ENCODE peak calls at places on chromosomes 13 and 19, in four cellular contexts. A is GM23338, C is PC-9, B is OCI-LY7. M is an unnamed sample. For H3K9me2, the result is how much of the 10 kb centered on the place peaks cover.

GRCh38 chr13:107348931-107349330 is 781.0 kb upstream of the ARGLU1 start:
- DNase-seq in A (no peak), C (no peak), B (no peak), M (peak)

GRCh38 chr13:93388701-93389100 is 162.1 kb downstream of the GPC6 start:
- DNase-seq in A (no peak), C (no peak), B (no peak), M (peak)

GRCh38 chr13:73757471-73758233 is 376.6 kb downstream of the KLF12 start:
- DNase-seq in A (no peak), C (no peak), B (no peak), M (no peak)

GRCh38 chr13:112616586-112617381 is 28.8 kb upstream of the TUBGCP3 start:
- DNase-seq in A (peak), C (no peak), B (peak), M (peak)

GRCh38 chr19:2266183-2266993 is 10.2 kb upstream of the JSRP1 start:
- DNase-seq in A (no peak), C (no peak), B (peak), M (peak)

GRCh38 chr19:29535984-29536508 is 10.3 kb downstream of the VSTM2B start:
- DNase-seq in A (peak), C (no peak), B (no peak), M (no peak)

GRCh38 chr19:6737873-6738725 is 719 bp upstream of the GPR108 start:
- DNase-seq in A (peak), C (peak), B (peak), M (peak)

GRCh38 chr13:38814331-38814730 is 127.5 kb downstream of the FREM2 start:
- DNase-seq in A (no peak), C (peak), B (no peak), M (no peak)

GRCh38 chr13:41222259-41222852 is 28.0 kb upstream of the KBTBD7 start:
- DNase-seq in A (peak), C (peak), B (peak), M (peak)

GRCh38 chr13:25733696-25734435 is 317.9 kb downstream of the SHISA2 start:
- DNase-seq in A (no peak), C (no peak), B (no peak), M (no peak)

GRCh38 chr13:25731037-25731436 is 320.8 kb downstream of the SHISA2 start:
- DNase-seq in A (no peak), C (no peak), B (no peak), M (no peak)

GRCh38 chr13:25732146-25732865 is 319.5 kb downstream of the SHISA2 start:
- DNase-seq in A (no peak), C (no peak), B (no peak), M (no peak)

GRCh38 chr13:25731511-25731910 is 320.3 kb downstream of the SHISA2 start:
- DNase-seq in A (no peak), C (no peak), B (no peak), M (no peak)

DNA sequence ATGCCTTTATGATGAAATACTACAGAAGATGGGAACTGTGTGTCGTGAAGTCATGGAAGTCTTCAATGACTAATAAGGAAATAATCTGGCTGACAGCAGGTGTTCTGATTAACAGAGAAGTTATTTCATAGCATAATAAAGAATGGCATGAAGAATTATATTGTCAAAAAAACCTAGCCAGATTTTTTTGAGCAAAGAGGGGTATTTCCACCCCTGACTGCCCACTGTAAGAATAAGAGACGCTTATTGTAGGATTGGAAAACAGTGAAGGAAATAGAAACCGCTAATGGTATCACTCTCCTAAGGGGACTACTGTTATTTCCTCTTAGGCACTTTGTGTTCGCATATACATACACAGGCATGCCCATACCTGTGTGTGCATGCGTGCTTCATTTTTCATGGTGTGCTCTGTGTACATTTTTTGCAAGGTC is 318.7 kb downstream of the SHISA2 start:
- DNase-seq in A (no peak), C (peak), B (no peak), M (peak)
- H3K27ac ChIP-seq in A (no peak), C (no peak), B (no peak), M (no peak)

GRCh38 chr19:17718467-17718987 is 753 bp upstream of the MAP1S start:
- DNase-seq in A (no peak), C (no peak), B (no peak), M (peak)
- H3K9me2 ChIP-seq in A (under half), C (under half), B (under half), M (under half)

DNA sequence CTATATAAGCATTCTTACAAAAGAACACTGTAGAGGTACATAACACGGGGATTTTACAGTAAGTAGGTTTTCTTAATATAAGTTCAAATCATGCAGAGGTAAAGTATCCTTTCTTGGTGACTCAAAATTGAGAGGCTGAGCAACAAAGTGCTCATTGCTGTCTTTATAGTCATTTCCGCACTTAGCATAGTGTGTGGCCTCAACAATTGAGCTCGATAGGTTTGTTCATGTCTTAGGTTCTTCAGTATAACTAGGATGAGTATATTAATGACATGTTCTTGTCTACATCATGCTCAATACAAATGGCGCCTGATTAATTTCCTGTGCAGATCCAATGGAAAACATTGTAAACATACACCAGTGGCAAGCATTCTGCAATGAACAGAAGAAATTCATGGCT is 1.4 kb downstream of the WDFY2 start:
- DNase-seq in A (no peak), C (no peak), B (peak), M (peak)
- H2AFZ ChIP-seq in A (no peak), C (no peak), B (peak), M (no peak)

DNA sequence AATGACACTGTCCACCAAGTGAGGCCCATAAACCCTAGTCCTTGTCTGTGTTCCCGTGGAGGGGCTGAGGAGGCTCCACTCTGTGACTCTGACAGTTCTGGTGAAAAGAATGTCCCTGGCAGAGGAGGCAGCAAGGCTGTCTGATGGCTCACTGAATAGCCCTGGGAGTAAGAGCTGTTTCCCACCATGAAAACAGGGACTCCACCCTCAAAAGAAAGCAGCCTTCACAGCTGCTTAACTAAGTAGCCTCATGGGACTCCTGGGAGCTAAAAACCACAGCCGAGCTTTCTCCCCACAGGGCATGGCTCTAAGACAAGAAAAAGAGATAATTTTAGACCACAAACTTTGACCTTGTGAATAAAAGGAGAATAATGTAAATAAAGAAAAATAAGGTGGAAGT is 135.1 kb upstream of the FRY start:
- DNase-seq in A (no peak), C (no peak), B (no peak), M (no peak)
- H3K27ac ChIP-seq in A (no peak), C (no peak), B (no peak), M (no peak)

DNA sequence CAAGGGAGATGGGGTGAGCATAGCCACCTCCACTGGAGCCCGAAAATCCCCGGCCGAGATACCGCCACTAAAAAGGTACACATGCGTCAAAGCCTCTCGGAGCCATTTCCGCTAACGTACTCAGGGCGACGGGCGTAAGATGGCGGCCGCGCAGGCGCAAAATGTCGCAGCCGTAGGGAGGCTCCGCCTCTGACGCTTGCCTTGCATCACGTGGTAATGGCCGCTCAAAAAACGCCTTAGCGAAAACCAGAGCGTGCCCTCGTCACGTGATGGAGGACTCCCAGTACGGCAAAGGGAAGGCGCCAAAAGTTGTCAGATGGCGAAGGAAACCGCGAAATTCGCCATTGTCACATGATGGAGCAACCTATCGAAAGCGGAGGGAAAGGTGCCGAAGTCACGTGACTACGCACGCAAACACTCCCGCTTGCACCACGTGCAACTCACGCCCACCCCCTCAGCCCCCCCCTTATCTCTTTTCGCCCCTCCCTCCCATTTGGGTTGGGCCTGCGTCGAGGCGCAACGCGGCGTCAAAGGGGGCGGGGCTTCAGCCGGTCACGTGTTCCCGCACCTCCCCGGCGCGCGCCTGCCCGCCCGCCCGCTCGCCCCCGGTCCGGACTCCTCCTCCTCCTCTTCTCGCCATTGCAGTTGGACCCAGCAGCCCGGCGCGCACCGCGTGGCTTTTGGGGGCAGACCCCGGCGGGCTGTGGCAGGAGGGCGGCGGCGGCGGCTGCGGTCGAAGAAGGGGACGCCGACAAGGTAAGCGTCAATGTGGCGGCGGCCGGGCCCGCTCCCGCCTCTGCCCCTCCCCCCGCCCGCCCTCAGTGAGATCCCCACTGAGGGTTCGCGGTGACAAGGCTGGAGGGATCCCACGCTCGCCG is at the start of gene ILF3:
- DNase-seq in A (peak), C (peak), B (peak), M (peak)
- H3K9me2 ChIP-seq in A (under half), C (under half), B (under half), M (under half)

GRCh38 chr13:79531542-79532239 is 50.7 kb downstream of the NDFIP2 start:
- DNase-seq in A (no peak), C (no peak), B (no peak), M (no peak)
- H2AFZ ChIP-seq in A (no peak), C (no peak), B (no peak), M (no peak)

DNA sequence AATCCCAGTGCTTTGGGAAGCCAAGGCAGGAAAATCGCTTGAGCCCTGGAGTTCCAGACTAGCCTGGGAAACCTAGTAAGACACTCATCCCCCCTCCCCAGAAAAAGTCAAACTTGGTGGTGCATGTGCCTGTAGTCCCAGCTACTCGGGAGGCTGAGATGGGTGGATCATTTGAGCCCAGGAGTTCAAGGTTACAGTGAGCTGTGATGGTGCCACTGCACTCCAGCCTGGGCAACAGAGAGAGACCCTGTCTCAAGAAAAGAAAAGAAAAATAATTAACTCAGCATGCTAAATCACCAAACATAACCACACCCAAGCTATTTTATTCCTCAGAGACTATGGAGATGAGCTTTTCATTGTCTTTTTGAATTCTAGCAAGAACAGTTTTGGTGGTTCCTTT is 56.2 kb upstream of the SCEL start:
- DNase-seq in A (no peak), C (no peak), B (no peak), M (no peak)
- H3K27ac ChIP-seq in A (peak), C (no peak), B (no peak), M (no peak)